ENCODE peak calls at places on chromosomes 1 and 21, in eight cellular contexts. P, V, B, W, X, U, J and F are unnamed samples.
A peak's percentile ranks its signal among the peaks of the same experiment; 100 is the strongest.

GRCh38 chr1:46530311-46530710 is 21.1 kb downstream of the KNCN start:
- DNase-seq in P (no peak), V (no peak), B (no peak), W (no peak), X (no peak), U (no peak), J (no peak), F (no peak)

GRCh38 chr1:41490911-41491310 is 6.4 kb upstream of the EDN2 start:
- DNase-seq in P (no peak), V (no peak), B (no peak), W (no peak), X (no peak), U (no peak), J (no peak), F (no peak)

GRCh38 chr1:218823291-218823900 is 350.3 kb upstream of the LYPLAL1 start:
- DNase-seq in P (no peak), V (no peak), B (no peak), W (no peak), X (no peak), U (peak; percentile 98), J (no peak), F (no peak)

GRCh38 chr1:179120736-179121135 is 38.9 kb downstream of the TOR3A start:
- DNase-seq in P (no peak), V (no peak), B (no peak), W (no peak), X (no peak), U (no peak), J (no peak), F (no peak)

GRCh38 chr1:7586031-7586941 is 184.8 kb upstream of the VAMP3 start:
- DNase-seq in P (no peak), V (no peak), B (no peak), W (no peak), X (no peak), U (no peak), J (no peak), F (no peak)

GRCh38 chr21:29578306-29578705 is 279.6 kb downstream of the BACH1 start:
- DNase-seq in P (no peak), V (no peak), B (no peak), W (no peak), X (no peak), U (no peak), J (no peak), F (no peak)

GRCh38 chr1:7249516-7249915 is 464.3 kb downstream of the CAMTA1 start:
- DNase-seq in P (no peak), V (no peak), B (no peak), W (no peak), X (no peak), U (no peak), J (no peak), F (no peak)

GRCh38 chr1:203408485-203409229 is 57.7 kb upstream of the FMOD start:
- DNase-seq in P (no peak), V (no peak), B (peak; percentile 85), W (peak; percentile 60), X (no peak), U (peak; percentile 14), J (peak; percentile 78), F (peak; percentile 71)

GRCh38 chr21:14890141-14890540 is 174.7 kb downstream of the NRIP1 start:
- DNase-seq in P (no peak), V (no peak), B (no peak), W (no peak), X (no peak), U (no peak), J (no peak), F (no peak)

GRCh38 chr1:6037338-6037762 is 8.3 kb upstream of the KCNAB2 start:
- DNase-seq in P (no peak), V (no peak), B (no peak), W (peak; percentile 63), X (peak; percentile 63), U (no peak), J (no peak), F (peak; percentile 68)

GRCh38 chr21:28325618-28326017 is 667.1 kb downstream of the LTN1 start:
- DNase-seq in P (no peak), V (no peak), B (no peak), W (no peak), X (no peak), U (no peak), J (no peak), F (no peak)

GRCh38 chr1:157353546-157353945 is 198.8 kb downstream of the FCRL5 start:
- DNase-seq in P (no peak), V (no peak), B (no peak), W (no peak), X (no peak), U (no peak), J (no peak), F (no peak)

GRCh38 chr1:83065952-83066727 is 932.8 kb downstream of the TTLL7 start:
- DNase-seq in P (no peak), V (no peak), B (no peak), W (no peak), X (no peak), U (no peak), J (no peak), F (no peak)

GRCh38 chr1:227808566-227808965 is 6.9 kb upstream of the PRSS38 start:
- DNase-seq in P (no peak), V (no peak), B (no peak), W (no peak), X (no peak), U (no peak), J (no peak), F (peak; percentile 36)

GRCh38 chr1:30756545-30757195 is 904 bp downstream of the LAPTM5 start:
- DNase-seq in P (no peak), V (peak; percentile 62), B (peak; percentile 59), W (peak; percentile 92), X (no peak), U (peak; percentile 87), J (no peak), F (peak; percentile 49)

GRCh38 chr21:41536076-41536826 is 28.3 kb upstream of the TMPRSS2 start:
- DNase-seq in P (no peak), V (no peak), B (peak; percentile 72), W (no peak), X (no peak), U (no peak), J (no peak), F (no peak)

GRCh38 chr1:186722711-186723309 is 42.6 kb upstream of the PTGS2 start:
- DNase-seq in P (no peak), V (no peak), B (peak; percentile 28), W (no peak), X (no peak), U (peak; percentile 4), J (no peak), F (no peak)

GRCh38 chr1:24952413-24952841 is 22.4 kb upstream of the RUNX3 start:
- DNase-seq in P (no peak), V (no peak), B (no peak), W (no peak), X (no peak), U (no peak), J (no peak), F (no peak)

GRCh38 chr21:45496151-45496967 is 45.9 kb downstream of the SLC19A1 start:
- DNase-seq in P (no peak), V (no peak), B (no peak), W (no peak), X (no peak), U (no peak), J (no peak), F (no peak)

GRCh38 chr1:157163273-157164127 is 25.3 kb upstream of the ETV3 start:
- DNase-seq in P (peak; percentile 76), V (peak; percentile 80), B (peak; percentile 69), W (peak; percentile 51), X (peak; percentile 49), U (no peak), J (peak; percentile 59), F (peak; percentile 36)